ENCODE peak calls at places on chromosome 1, in five cellular contexts. X, S, I, T and N are unnamed samples.

GRCh38 chr1:20411196-20411980 is 74.6 kb downstream of the CAMK2N1 start:
- DNase-seq in X (no peak), S (no peak), I (no peak), T (peak), N (no peak)

GRCh38 chr1:23719162-23719820 is 24.0 kb upstream of the ELOA start:
- DNase-seq in X (no peak), S (no peak), I (peak), T (no peak), N (no peak)

GRCh38 chr1:158283965-158284364 is 5.8 kb upstream of the CD1C start:
- DNase-seq in X (no peak), S (no peak), I (no peak), T (no peak), N (no peak)

GRCh38 chr1:29557066-29557465 is 320.7 kb downstream of the PTPRU start:
- DNase-seq in X (no peak), S (no peak), I (no peak), T (no peak), N (no peak)

GRCh38 chr1:69766431-69766830 is 198.7 kb downstream of the LRRC7 start:
- DNase-seq in X (no peak), S (no peak), I (no peak), T (no peak), N (no peak)

GRCh38 chr1:49323925-49324540 is 547.3 kb upstream of the BEND5 start:
- DNase-seq in X (no peak), S (no peak), I (no peak), T (no peak), N (no peak)

GRCh38 chr1:234230414-234230862 is 142.8 kb upstream of the COA6 start:
- DNase-seq in X (peak), S (no peak), I (no peak), T (no peak), N (no peak)

GRCh38 chr1:39808784-39809517 is 20.3 kb upstream of the BMP8B start:
- DNase-seq in X (no peak), S (no peak), I (no peak), T (no peak), N (no peak)

GRCh38 chr1:212529211-212529731 is 79.3 kb upstream of the ATF3 start:
- DNase-seq in X (no peak), S (no peak), I (no peak), T (peak), N (no peak)

GRCh38 chr1:115976900-115977480 is 677 bp downstream of the SLC22A15 start:
- DNase-seq in X (no peak), S (no peak), I (no peak), T (no peak), N (no peak)

GRCh38 chr1:184222561-184223157 is 164.2 kb upstream of the C1orf21 start:
- DNase-seq in X (peak), S (peak), I (peak), T (peak), N (no peak)